ENCODE peak calls at places on chromosomes 2 and 18, in eight cellular contexts. N is transverse colon, R is sigmoid colon, D is A549, H is HepG2, B is stomach, T is K562, P is ovary. C is an unnamed sample. For H3K4me1, the result is how much of the 10 kb centered on the place peaks cover.

GRCh38 chr2:113273031-113273551 is 5.6 kb downstream of the PAX8 start:
- DNase-seq in N (no peak), R (no peak), D (peak), H (peak), B (peak), T (peak), P (no peak), C (no peak)

GRCh38 chr2:29374823-29375222 is 259.6 kb downstream of the CLIP4 start:
- DNase-seq in N (no peak), R (no peak), D (no peak), H (no peak), B (no peak), T (no peak), P (no peak), C (no peak)

GRCh38 chr2:206481056-206481455 is 37.7 kb downstream of the ADAM23 start:
- DNase-seq in N (no peak), R (no peak), D (no peak), H (no peak), B (no peak), T (no peak), P (no peak), C (no peak)

GRCh38 chr2:25044990-25045389 is 3.1 kb downstream of the EFR3B start:
- DNase-seq in N (no peak), R (no peak), D (no peak), H (no peak), B (no peak), T (no peak), P (no peak), C (no peak)

GRCh38 chr2:100139114-100139513 is 3.3 kb downstream of the AFF3 start:
- DNase-seq in N (no peak), R (no peak), D (no peak), H (no peak), B (no peak), T (no peak), P (no peak), C (no peak)

GRCh38 chr18:12911025-12911927 is 27.2 kb upstream of the PTPN2 start:
- DNase-seq in N (peak), R (no peak), D (no peak), H (no peak), B (no peak), T (no peak), P (peak), C (no peak)

GRCh38 chr2:166485558-166486193 is 8.4 kb downstream of the SCN7A start:
- DNase-seq in N (no peak), R (no peak), D (no peak), H (no peak), B (no peak), T (no peak), P (no peak), C (no peak)

GRCh38 chr2:217204358-217204757 is 344.5 kb upstream of the TNP1 start:
- DNase-seq in N (no peak), R (no peak), D (no peak), H (no peak), B (no peak), T (no peak), P (no peak), C (no peak)

GRCh38 chr2:36438454-36438977 is 82.9 kb downstream of the CRIM1 start:
- DNase-seq in N (no peak), R (no peak), D (peak), H (no peak), B (no peak), T (no peak), P (no peak), C (no peak)

GRCh38 chr2:30106543-30106942 is 40.3 kb upstream of the YPEL5 start:
- DNase-seq in N (no peak), R (no peak), D (peak), H (peak), B (no peak), T (no peak), P (no peak), C (no peak)

GRCh38 chr2:236735742-236736360 is 166.2 kb downstream of the ACKR3 start:
- DNase-seq in N (no peak), R (no peak), D (no peak), H (no peak), B (peak), T (no peak), P (no peak), C (no peak)

GRCh38 chr2:10285578-10286198 is 17.0 kb upstream of the HPCAL1 start:
- DNase-seq in N (peak), R (peak), D (peak), H (peak), B (peak), T (no peak), P (peak), C (peak)

GRCh38 chr2:144471316-144472045 is 48.4 kb downstream of the ZEB2 start:
- DNase-seq in N (no peak), R (no peak), D (no peak), H (no peak), B (no peak), T (no peak), P (no peak), C (no peak)

GRCh38 chr2:156175946-156176345 is 156.6 kb downstream of the NR4A2 start:
- DNase-seq in N (no peak), R (no peak), D (no peak), H (no peak), B (no peak), T (no peak), P (no peak), C (no peak)

GRCh38 chr2:203579131-203579643 is 44.1 kb upstream of the RAPH1 start:
- DNase-seq in N (peak), R (no peak), D (peak), H (no peak), B (peak), T (no peak), P (no peak), C (no peak)
- TF ChIP-seq EP300 in N (peak), R (no peak), D (no peak), H (no peak), B (no peak), T (no peak), P (no peak), C (no peak)

GRCh38 chr2:43045866-43046265 is 180.5 kb downstream of the ZFP36L2 start:
- DNase-seq in N (no peak), R (no peak), D (no peak), H (no peak), B (no peak), T (no peak), P (no peak), C (no peak)
- H3K4me1 ChIP-seq in N (under half), R (under half), D (under half), H (half or more), B (under half), T (under half), P (under half), C (under half)

DNA sequence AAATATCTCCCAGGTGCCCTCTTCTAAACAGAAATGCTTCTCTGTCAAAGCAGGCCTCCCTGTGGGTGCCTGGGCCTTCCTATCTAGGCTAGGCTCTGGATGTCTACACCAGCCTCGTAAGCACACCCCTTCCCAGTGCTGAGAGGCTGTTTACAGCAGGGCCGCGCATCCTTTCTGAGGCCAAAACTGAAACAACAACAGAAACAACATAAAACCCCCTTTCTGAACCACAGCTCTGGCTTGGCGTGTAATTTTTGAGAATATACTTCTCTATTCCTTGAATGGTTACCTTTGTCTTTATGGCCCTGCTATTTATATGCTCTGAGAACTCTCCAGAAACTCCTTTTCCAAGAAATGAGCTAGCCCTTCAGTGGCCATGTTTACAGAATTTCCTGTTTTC is 118.4 kb downstream of the BCL2L11 start:
- DNase-seq in N (no peak), R (no peak), D (no peak), H (no peak), B (no peak), T (no peak), P (no peak), C (no peak)
- TF ChIP-seq EP300 in N (no peak), R (no peak), D (no peak), H (no peak), B (no peak), T (no peak), P (no peak), C (no peak)

GRCh38 chr2:121355488-121355887 is 70.5 kb upstream of the TFCP2L1 start:
- DNase-seq in N (peak), R (peak), D (no peak), H (peak), B (peak), T (no peak), P (no peak), C (no peak)
- H3K4me1 ChIP-seq in N (under half), R (under half), D (under half), H (under half), B (under half), T (under half), P (under half), C (under half)

GRCh38 chr2:137924019-137924418 is 40.3 kb upstream of the HNMT start:
- DNase-seq in N (no peak), R (no peak), D (no peak), H (no peak), B (no peak), T (no peak), P (no peak), C (no peak)
- TF ChIP-seq EP300 in N (no peak), R (no peak), D (no peak), H (no peak), B (no peak), T (no peak), P (no peak), C (no peak)